ENCODE peak calls at places on chromosomes 6 and 20, in nine cellular contexts. F, Y, L, R, G, M, V, Z and A are unnamed samples.

GRCh38 chr6:34273242-34273805 is 24.5 kb upstream of the SMIM29 start:
- DNase-seq in F (peak), Y (peak), L (no peak), R (peak), G (peak), M (no peak), V (no peak), Z (no peak), A (no peak)

GRCh38 chr6:3522561-3523287 is 65.9 kb upstream of the SLC22A23 start:
- DNase-seq in F (no peak), Y (no peak), L (no peak), R (peak), G (no peak), M (no peak), V (no peak), Z (peak), A (no peak)

GRCh38 chr6:75090574-75090973 is 115.3 kb downstream of the COL12A1 start:
- DNase-seq in F (no peak), Y (no peak), L (no peak), R (no peak), G (no peak), M (no peak), V (no peak), Z (no peak), A (no peak)

GRCh38 chr20:6395695-6396094 is 272.9 kb upstream of the FERMT1 start:
- DNase-seq in F (no peak), Y (peak), L (no peak), R (peak), G (no peak), M (no peak), V (no peak), Z (peak), A (no peak)

GRCh38 chr20:4714818-4715217 is 6.9 kb upstream of the PRND start:
- DNase-seq in F (no peak), Y (no peak), L (no peak), R (no peak), G (no peak), M (no peak), V (no peak), Z (peak), A (no peak)

GRCh38 chr6:44126320-44127149 is 717 bp downstream of the MRPL14 start:
- DNase-seq in F (peak), Y (peak), L (peak), R (peak), G (peak), M (no peak), V (no peak), Z (peak), A (peak)

GRCh38 chr20:25526446-25526845 is 58.9 kb downstream of the NINL start:
- DNase-seq in F (no peak), Y (no peak), L (no peak), R (no peak), G (no peak), M (no peak), V (no peak), Z (no peak), A (no peak)

GRCh38 chr20:6000851-6001250 is 50.4 kb downstream of the MCM8 start:
- DNase-seq in F (no peak), Y (no peak), L (no peak), R (no peak), G (no peak), M (no peak), V (no peak), Z (no peak), A (no peak)

GRCh38 chr20:11553603-11554002 is 364.1 kb upstream of the BTBD3 start:
- DNase-seq in F (no peak), Y (no peak), L (no peak), R (no peak), G (no peak), M (no peak), V (no peak), Z (peak), A (no peak)

GRCh38 chr6:139877828-139878405 is 503.5 kb upstream of the CITED2 start:
- DNase-seq in F (no peak), Y (no peak), L (peak), R (no peak), G (no peak), M (no peak), V (no peak), Z (no peak), A (no peak)
- TF ChIP-seq CTCF in F (no peak), Y (no peak), L (no peak), R (no peak), G (no peak), M (no peak), V (no peak), Z (no peak), A (no peak)

DNA sequence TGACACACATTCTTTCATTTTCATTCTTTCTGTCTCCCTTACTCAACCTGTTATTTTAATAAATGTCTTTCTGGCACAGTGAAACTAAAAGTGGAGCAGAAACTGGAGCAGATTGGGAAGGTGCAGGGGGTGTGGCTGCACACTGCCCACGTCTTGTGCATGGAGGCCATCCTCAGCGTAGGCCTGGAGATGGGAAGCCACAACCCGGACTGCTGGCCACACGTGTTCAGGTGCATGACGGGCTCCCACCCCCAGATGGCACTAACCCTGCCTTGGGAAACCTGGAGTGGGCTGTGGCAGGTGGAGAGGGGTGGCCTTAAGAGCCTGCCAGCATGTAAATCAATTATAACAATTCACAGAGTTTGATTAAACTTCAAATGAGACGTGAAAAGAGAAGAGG is 71.4 kb upstream of the PBOV1 start:
- DNase-seq in F (peak), Y (no peak), L (no peak), R (peak), G (peak), M (no peak), V (no peak), Z (no peak), A (no peak)
- TF ChIP-seq CTCF in F (peak), Y (peak), L (no peak), R (no peak), G (peak), M (peak), V (no peak), Z (no peak), A (no peak)

GRCh38 chr6:154345811-154346210 is 10.8 kb downstream of the IPCEF1 start:
- DNase-seq in F (no peak), Y (no peak), L (no peak), R (no peak), G (no peak), M (no peak), V (peak), Z (no peak), A (no peak)

GRCh38 chr6:154341326-154341725 is 15.3 kb downstream of the IPCEF1 start:
- DNase-seq in F (no peak), Y (no peak), L (no peak), R (no peak), G (no peak), M (no peak), V (no peak), Z (no peak), A (no peak)

GRCh38 chr6:154341876-154342275 is 14.7 kb downstream of the IPCEF1 start:
- DNase-seq in F (no peak), Y (no peak), L (no peak), R (peak), G (no peak), M (no peak), V (no peak), Z (peak), A (no peak)

GRCh38 chr6:154347981-154348380 is 8.6 kb downstream of the IPCEF1 start:
- DNase-seq in F (no peak), Y (no peak), L (no peak), R (peak), G (no peak), M (no peak), V (peak), Z (no peak), A (no peak)

DNA sequence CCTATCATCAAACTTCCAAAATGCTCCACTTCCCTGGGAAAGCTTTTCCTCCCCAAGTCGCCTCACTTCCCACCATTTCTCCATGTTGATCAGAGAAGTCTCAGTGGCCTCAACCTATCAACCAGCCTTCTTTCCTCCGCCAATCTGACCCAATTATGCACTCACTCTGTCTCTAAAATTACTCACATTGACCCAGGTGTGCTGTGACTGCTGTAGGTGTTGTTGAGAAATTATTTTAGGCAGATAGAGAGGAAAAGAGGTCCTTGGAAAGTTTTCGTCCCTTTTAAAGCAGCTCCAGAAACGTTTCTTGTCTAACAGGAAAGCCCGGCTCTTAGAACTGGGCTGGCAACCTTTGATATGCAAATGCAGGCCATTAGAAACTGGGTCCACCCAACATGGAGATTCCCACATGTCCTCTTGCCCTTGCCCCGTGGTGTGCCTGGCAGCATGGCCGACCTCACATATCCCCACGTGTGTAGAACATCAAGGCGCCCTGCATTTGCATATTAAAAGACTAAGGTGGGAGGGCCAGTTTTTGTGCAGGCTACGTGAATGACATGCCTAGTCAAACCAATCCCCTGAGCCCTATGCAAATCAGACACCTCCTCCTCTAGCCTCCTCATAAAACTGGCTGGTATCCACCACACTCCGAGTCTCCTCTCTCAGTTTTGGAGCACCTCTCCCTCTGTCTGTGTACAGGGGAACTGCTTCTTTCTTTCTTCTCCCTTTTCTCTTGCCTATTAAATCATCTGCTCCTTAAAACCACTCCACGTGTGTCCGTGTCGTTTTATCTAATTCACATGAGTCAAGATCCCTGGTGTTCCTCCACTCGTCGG is 12.9 kb downstream of the IPCEF1 start:
- DNase-seq in F (peak), Y (peak), L (no peak), R (peak), G (no peak), M (peak), V (peak), Z (peak), A (no peak)
- TF ChIP-seq CTCF in F (peak), Y (peak), L (peak), R (peak), G (no peak), M (peak), V (no peak), Z (peak), A (no peak)

GRCh38 chr6:104286641-104287040 is 573.1 kb downstream of the HACE1 start:
- DNase-seq in F (no peak), Y (no peak), L (no peak), R (no peak), G (no peak), M (no peak), V (no peak), Z (no peak), A (no peak)

GRCh38 chr6:104284872-104285271 is 574.8 kb downstream of the HACE1 start:
- DNase-seq in F (no peak), Y (no peak), L (no peak), R (no peak), G (no peak), M (no peak), V (no peak), Z (no peak), A (no peak)

DNA sequence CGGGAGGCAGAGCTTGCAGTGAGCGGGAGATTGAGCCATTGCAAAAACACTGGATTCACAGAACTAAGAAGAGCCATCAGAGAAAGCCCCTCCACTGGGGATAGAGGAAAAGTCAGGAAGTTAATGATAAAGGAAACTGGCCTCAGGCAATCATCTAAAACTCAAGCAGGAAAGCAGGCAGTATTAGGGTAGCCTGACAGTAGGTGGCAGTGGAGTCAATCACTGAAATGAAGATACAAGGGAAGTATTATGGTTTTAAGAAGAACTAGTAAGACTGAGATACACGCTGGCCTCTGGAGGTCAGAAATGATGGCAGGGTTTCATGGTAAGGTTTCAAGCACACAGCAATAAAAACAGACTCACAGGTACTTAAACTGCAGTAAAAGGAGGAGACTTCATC is 578.3 kb downstream of the HACE1 start:
- DNase-seq in F (no peak), Y (no peak), L (no peak), R (no peak), G (no peak), M (no peak), V (no peak), Z (peak), A (no peak)
- TF ChIP-seq CTCF in F (no peak), Y (no peak), L (no peak), R (no peak), G (no peak), M (no peak), V (no peak), Z (no peak), A (no peak)

DNA sequence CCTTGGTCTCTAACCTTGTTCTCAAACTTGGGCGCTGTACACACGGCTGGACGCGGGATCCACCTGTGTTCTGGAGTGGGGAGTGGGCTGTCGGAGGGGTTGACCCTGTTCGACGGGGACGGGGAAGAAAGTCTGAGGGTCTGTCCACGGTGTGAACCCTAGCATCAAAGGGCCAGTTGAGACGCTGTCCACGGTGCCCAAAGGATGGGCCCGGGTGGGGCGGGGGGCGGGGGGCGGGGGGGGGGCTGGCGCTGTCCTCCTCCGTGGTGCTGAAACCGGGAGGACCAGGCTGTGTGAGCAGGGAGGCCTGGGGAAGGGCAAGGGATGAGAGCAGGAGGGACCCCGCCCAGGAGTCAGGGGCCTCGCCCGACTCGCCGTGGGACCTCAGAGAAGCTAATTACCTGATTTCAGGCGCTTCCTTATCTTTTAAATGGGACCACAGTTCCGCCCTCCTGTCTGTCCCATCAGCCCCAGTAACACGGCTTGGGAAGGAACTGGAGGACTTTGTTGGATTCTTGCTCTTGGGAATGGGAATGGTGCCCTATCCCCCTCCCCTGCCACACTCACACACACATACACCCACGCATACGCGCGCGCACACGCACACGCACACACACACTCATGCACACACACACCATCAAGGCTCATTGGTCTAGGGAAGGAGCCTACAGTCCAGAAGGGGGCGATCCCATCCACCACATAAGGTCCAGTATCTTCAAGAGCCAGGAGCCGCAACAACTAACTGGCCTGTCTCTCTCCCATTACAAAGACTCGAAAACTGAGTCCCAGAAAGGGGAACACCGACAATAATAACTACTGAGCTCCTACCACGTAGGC is 1.0 kb upstream of the VSTM2L start:
- DNase-seq in F (peak), Y (peak), L (no peak), R (peak), G (peak), M (peak), V (no peak), Z (peak), A (peak)
- TF ChIP-seq CTCF in F (peak), Y (peak), L (peak), R (peak), G (peak), M (peak), V (peak), Z (peak), A (no peak)

DNA sequence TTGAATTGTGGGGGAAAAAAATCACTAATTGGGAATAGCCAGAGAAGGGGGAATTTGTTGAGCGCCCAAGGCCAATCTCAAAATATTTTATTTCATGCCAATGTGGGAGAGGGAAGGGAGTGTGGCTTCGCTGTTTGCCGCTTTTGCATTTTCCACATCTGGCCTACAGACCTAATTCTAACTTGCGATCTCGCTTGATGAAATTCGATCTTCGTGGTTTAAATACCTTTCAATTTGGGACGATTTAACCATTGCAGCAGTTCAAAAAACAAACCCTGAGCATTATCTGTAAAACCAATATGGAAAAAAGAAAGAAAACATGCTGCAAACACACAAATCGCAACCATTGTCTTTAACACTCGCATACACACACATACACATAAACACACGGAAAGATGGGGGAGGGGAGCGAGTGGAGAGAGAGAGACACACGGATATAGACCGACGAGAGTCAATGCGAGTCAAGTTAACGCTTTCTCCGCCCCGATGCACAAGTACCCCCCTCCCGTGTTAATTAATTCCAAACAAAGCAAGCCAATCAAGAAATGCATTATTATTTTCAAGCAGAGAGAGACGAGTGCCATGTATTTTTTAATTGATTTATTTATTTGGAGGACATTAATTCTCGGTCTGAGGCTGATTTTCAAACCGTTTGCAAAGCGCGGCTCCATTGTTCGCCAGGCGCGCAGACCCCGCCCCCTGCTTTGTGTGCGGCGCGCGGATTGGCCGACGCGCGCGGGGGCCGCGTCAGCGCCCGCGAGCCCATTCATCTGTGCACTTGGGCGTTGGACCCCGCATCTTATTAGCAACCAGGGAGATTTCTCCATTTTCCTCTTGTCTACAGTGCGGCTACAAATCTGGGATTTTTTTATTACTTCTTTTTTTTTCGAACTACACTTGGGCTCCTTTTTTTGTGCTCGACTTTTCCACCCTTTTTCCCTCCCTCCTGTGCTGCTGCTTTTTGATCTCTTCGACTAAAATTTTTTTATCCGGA is at the start of gene MARCKS:
- DNase-seq in F (peak), Y (peak), L (peak), R (peak), G (peak), M (no peak), V (no peak), Z (peak), A (peak)
- TF ChIP-seq CTCF in F (no peak), Y (no peak), L (no peak), R (no peak), G (no peak), M (no peak), V (no peak), Z (no peak), A (no peak)